ENCODE peak calls at places on chromosomes 12 and 14, in ten cellular contexts. N is epithelial cell of esophagus; D is stimulated activated CD4-positive, alpha-beta T cell treated with anti-CD3 and anti-CD28 coated beads, Interleukin-4, amount 100 ng/mL, for 1 hour; H is activated CD4-positive, alpha-beta T cell treated with anti-CD3 and anti-CD28 coated beads, Interleukin-2, amount 50 U/mL, for 4 hours; P is GM04504; Z is NCI-H1436; M is right cardiac atrium; F is body of pancreas; I is NCI-H226; E is gastrocnemius medialis. W is an unnamed sample.

GRCh38 chr12:77402726-77403125 is 337.4 kb upstream of the E2F7 start:
- DNase-seq in D (no peak), M (no peak), N (peak), H (no peak), Z (no peak), P (no peak), F (no peak), I (peak), E (no peak), W (no peak)

GRCh38 chr14:77077040-77077439 is 21.0 kb upstream of the CIPC start:
- DNase-seq in Z (no peak), N (no peak), F (no peak), D (no peak), P (no peak), E (no peak), I (no peak), M (no peak), H (no peak), W (no peak)

GRCh38 chr14:73105050-73105449 is 31.3 kb upstream of the PSEN1 start:
- DNase-seq in E (no peak), Z (no peak), I (no peak), D (no peak), M (no peak), N (no peak), P (no peak), F (no peak), H (no peak), W (no peak)

GRCh38 chr14:102833341-102833740 is 56.1 kb downstream of the TRAF3 start:
- DNase-seq in N (no peak), F (no peak), I (no peak), E (no peak), Z (no peak), H (no peak), M (no peak), D (no peak), P (no peak), W (no peak)

GRCh38 chr12:20455001-20455706 is 86.8 kb downstream of the PDE3A start:
- DNase-seq in Z (no peak), D (no peak), H (no peak), F (no peak), N (no peak), I (no peak), E (no peak), M (no peak), P (no peak), W (no peak)

GRCh38 chr12:12502813-12503146 is 59.9 kb downstream of the DUSP16 start:
- DNase-seq in E (no peak), F (no peak), N (no peak), H (no peak), M (no peak), D (no peak), I (no peak), Z (no peak), P (no peak), W (no peak)

GRCh38 chr14:58426819-58427288 is 477 bp downstream of the TIMM9 start:
- DNase-seq in M (peak), H (peak), Z (peak), F (peak), P (peak), D (peak), E (peak), N (peak), I (peak), W (peak)

GRCh38 chr14:91439345-91439744 is 21.7 kb upstream of the CCDC88C start:
- DNase-seq in H (no peak), Z (no peak), D (no peak), I (no peak), N (no peak), E (no peak), F (no peak), M (no peak), P (no peak), W (no peak)

GRCh38 chr14:55426881-55427280 is 13.5 kb downstream of the TBPL2 start:
- DNase-seq in H (no peak), P (no peak), M (no peak), I (no peak), D (no peak), E (no peak), Z (no peak), N (no peak), F (no peak), W (no peak)

GRCh38 chr12:16168078-16168477 is 109.4 kb downstream of the SLC15A5 start:
- DNase-seq in E (no peak), N (peak), M (no peak), I (no peak), P (no peak), H (no peak), D (no peak), Z (no peak), F (no peak), W (no peak)

GRCh38 chr14:31075144-31075543 is 49.0 kb upstream of the STRN3 start:
- DNase-seq in M (no peak), E (no peak), N (no peak), P (no peak), F (no peak), D (no peak), I (no peak), H (no peak), Z (no peak), W (no peak)

GRCh38 chr12:94109154-94109553 is 39.2 kb upstream of the PLXNC1 start:
- DNase-seq in M (no peak), H (peak), P (no peak), N (no peak), E (no peak), F (no peak), I (no peak), Z (no peak), D (peak), W (no peak)

GRCh38 chr12:50066402-50066801 is 9.0 kb downstream of the ASIC1 start:
- DNase-seq in E (no peak), M (no peak), N (peak), D (no peak), H (no peak), I (peak), Z (no peak), P (peak), F (no peak), W (peak)

GRCh38 chr12:65637774-65638173 is 186.5 kb upstream of the HMGA2 start:
- DNase-seq in D (no peak), I (peak), H (no peak), M (no peak), E (no peak), Z (no peak), F (no peak), N (peak), P (no peak), W (no peak)

GRCh38 chr14:23306113-23306411 is 571 bp upstream of the BCL2L2 start:
- DNase-seq in Z (no peak), F (no peak), E (no peak), H (no peak), P (no peak), D (no peak), M (no peak), N (no peak), I (no peak), W (no peak)

GRCh38 chr12:68291396-68292036 is 38.1 kb upstream of the IL22 start:
- DNase-seq in N (peak), P (no peak), E (no peak), H (no peak), M (no peak), D (no peak), F (no peak), Z (no peak), I (peak), W (no peak)

GRCh38 chr12:14784471-14784870 is 18.8 kb downstream of the WBP11 start:
- DNase-seq in Z (no peak), E (no peak), I (no peak), M (no peak), N (no peak), H (no peak), D (no peak), P (no peak), F (no peak), W (no peak)

GRCh38 chr14:105484069-105484996 is 2.4 kb upstream of the CRIP1 start:
- DNase-seq in P (no peak), E (no peak), I (no peak), F (no peak), N (no peak), D (peak), M (peak), H (peak), Z (no peak), W (no peak)

GRCh38 chr12:101276433-101276832 is 3.5 kb upstream of the UTP20 start:
- DNase-seq in N (no peak), I (no peak), H (no peak), Z (no peak), F (no peak), M (no peak), D (no peak), P (no peak), E (no peak), W (no peak)

GRCh38 chr12:6653342-6653741 is 6.1 kb upstream of the ACRBP start:
- DNase-seq in I (no peak), N (no peak), F (no peak), M (no peak), P (no peak), D (no peak), Z (no peak), H (no peak), E (no peak), W (no peak)

GRCh38 chr12:3083949-3084348 is 6.8 kb downstream of the TSPAN9 start:
- DNase-seq in E (no peak), P (no peak), D (no peak), M (peak), I (peak), N (no peak), Z (no peak), H (no peak), F (no peak), W (no peak)

GRCh38 chr14:104549536-104550339 is 29.8 kb upstream of the C14orf180 start:
- DNase-seq in F (no peak), I (no peak), H (no peak), N (no peak), P (no peak), Z (no peak), M (no peak), D (no peak), E (no peak), W (no peak)

GRCh38 chr12:85182699-85183098 is 97.3 kb upstream of the ALX1 start:
- DNase-seq in N (no peak), Z (no peak), E (no peak), I (no peak), P (no peak), M (no peak), F (no peak), H (no peak), D (no peak), W (no peak)

W was measured in Kasumi-1.